ENCODE peak calls at places on chromosomes 2 and 18, in ten cellular contexts. W is transverse colon, G is spleen, T is HL-60, Q is GM12878, K is SK-N-SH, B is breast epithelium, U is suprapubic skin, R is SK-N-MC, X is sigmoid colon. F is an unnamed sample.

GRCh38 chr2:7620255-7620654 is 703.0 kb downstream of the RNF144A start:
- DNase-seq in W (no peak), G (no peak), T (no peak), Q (no peak), K (no peak), B (no peak), U (no peak), R (no peak), X (no peak), F (no peak)

GRCh38 chr2:113068706-113069485 is 1.1 kb downstream of the IL1F10 start:
- DNase-seq in W (no peak), G (no peak), T (no peak), Q (no peak), K (no peak), B (no peak), U (no peak), R (no peak), X (no peak), F (no peak)

GRCh38 chr2:219112070-219112421 is 48.6 kb downstream of the NHEJ1 start:
- DNase-seq in W (no peak), G (no peak), T (no peak), Q (no peak), K (no peak), B (no peak), U (no peak), R (no peak), X (no peak), F (no peak)

GRCh38 chr2:27095745-27096651 is 9.4 kb downstream of the KHK start:
- DNase-seq in W (peak; percentile 55), G (peak; percentile 86), T (peak; percentile 68), Q (no peak), K (peak; percentile 91), B (no peak), U (no peak), R (no peak), X (no peak), F (peak; percentile 63)

GRCh38 chr18:56565596-56566355 is 72.6 kb downstream of the TXNL1 start:
- DNase-seq in W (no peak), G (no peak), T (peak; percentile 0), Q (no peak), K (peak; percentile 27), B (no peak), U (no peak), R (peak; percentile 78), X (no peak), F (no peak)

GRCh38 chr2:3349211-3349693 is 28.4 kb downstream of the EIPR1 start:
- DNase-seq in W (no peak), G (no peak), T (no peak), Q (no peak), K (no peak), B (peak; percentile 24), U (peak; percentile 67), R (no peak), X (no peak), F (no peak)

GRCh38 chr2:26756337-26756736 is 7.7 kb upstream of the SLC35F6 start:
- DNase-seq in W (no peak), G (no peak), T (no peak), Q (no peak), K (no peak), B (no peak), U (no peak), R (no peak), X (no peak), F (no peak)

GRCh38 chr18:62607302-62607701 is 84.5 kb downstream of the ZCCHC2 start:
- DNase-seq in W (no peak), G (no peak), T (no peak), Q (no peak), K (no peak), B (no peak), U (peak; percentile 64), R (no peak), X (no peak), F (no peak)

GRCh38 chr2:188975497-188976102 is 1.4 kb downstream of the COL3A1 start:
- DNase-seq in W (peak; percentile 21), G (no peak), T (no peak), Q (no peak), K (no peak), B (no peak), U (no peak), R (no peak), X (peak; percentile 86), F (no peak)

GRCh38 chr18:52953435-52953834 is 613.4 kb downstream of the DCC start:
- DNase-seq in W (no peak), G (no peak), T (no peak), Q (no peak), K (no peak), B (no peak), U (no peak), R (no peak), X (no peak), F (no peak)

GRCh38 chr2:64859208-64860161 is 129.7 kb upstream of the SLC1A4 start:
- DNase-seq in W (peak; percentile 94), G (peak; percentile 91), T (peak; percentile 85), Q (no peak), K (peak; percentile 35), B (peak; percentile 87), U (peak; percentile 96), R (peak; percentile 53), X (peak; percentile 97), F (peak; percentile 94)

GRCh38 chr2:207546822-207547221 is 17.1 kb downstream of the CREB1 start:
- DNase-seq in W (no peak), G (no peak), T (no peak), Q (no peak), K (no peak), B (no peak), U (no peak), R (no peak), X (no peak), F (no peak)

GRCh38 chr18:47953471-47953931 is 23.0 kb upstream of the SMAD2 start:
- DNase-seq in W (peak; percentile 17), G (no peak), T (peak; percentile 98), Q (no peak), K (no peak), B (peak; percentile 32), U (no peak), R (no peak), X (no peak), F (no peak)

GRCh38 chr2:42835577-42836371 is 43.4 kb upstream of the HAAO start:
- DNase-seq in W (peak; percentile 38), G (no peak), T (peak; percentile 70), Q (no peak), K (no peak), B (peak; percentile 76), U (peak; percentile 81), R (no peak), X (peak; percentile 92), F (peak; percentile 52)

DNA sequence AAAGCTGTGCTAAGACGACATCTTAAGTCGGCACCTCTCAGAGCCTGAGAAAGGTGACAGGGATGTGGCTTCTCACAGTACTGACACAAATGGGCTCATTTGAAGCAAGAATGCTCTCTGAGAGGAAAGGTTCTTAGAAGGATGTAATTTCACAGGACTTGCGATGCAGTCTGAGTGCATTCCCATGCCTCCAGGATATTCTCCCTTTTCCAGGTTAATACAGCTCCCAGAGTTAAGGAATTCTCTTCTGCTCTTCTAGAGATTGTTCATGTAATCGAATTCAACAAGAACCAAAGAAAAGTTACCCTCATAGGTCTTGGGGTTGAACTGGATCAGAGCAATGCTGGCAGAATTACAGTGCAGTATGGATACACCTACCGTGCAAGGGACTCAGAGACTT is 131.0 kb downstream of the GALR1 start:
- DNase-seq in W (no peak), G (no peak), T (no peak), Q (no peak), K (no peak), B (no peak), U (no peak), R (no peak), X (no peak), F (no peak)
- TF ChIP-seq POLR2AphosphoS5 in W (no peak), G (no peak), T (no peak), Q (no peak), K (no peak), B (no peak), U (no peak), R (no peak), X (no peak), F (no peak)

GRCh38 chr2:70716131-70716766 is 51.8 kb downstream of the ADD2 start:
- DNase-seq in W (no peak), G (no peak), T (no peak), Q (no peak), K (no peak), B (no peak), U (peak; percentile 67), R (no peak), X (peak; percentile 50), F (no peak)
- TF ChIP-seq POLR2AphosphoS5 in W (no peak), G (no peak), T (no peak), Q (no peak), K (no peak), B (no peak), U (no peak), R (no peak), X (no peak), F (no peak)

DNA sequence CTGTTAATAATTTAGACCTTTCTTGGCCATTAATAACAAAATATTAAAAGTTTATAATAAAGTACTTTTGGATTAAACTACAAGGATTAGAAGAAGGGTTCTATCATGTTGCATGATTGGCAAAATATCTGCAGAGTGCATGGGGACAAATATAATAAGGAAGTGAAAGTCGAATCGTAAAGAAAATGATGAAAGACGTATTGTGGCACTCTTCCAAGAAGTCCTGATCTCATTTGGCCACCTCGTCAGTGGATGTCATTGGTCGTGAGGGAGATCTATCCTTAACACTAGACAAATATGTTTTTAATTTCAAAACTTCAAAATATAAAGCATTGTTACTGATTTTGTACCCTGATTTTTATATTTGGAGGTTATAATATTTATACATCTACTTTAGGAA is 197.7 kb upstream of the STON1 start:
- DNase-seq in W (no peak), G (no peak), T (peak; percentile 65), Q (no peak), K (no peak), B (no peak), U (no peak), R (no peak), X (no peak), F (no peak)
- TF ChIP-seq POLR2AphosphoS5 in W (no peak), G (peak; percentile 58), T (no peak), Q (no peak), K (no peak), B (no peak), U (no peak), R (no peak), X (no peak), F (no peak)

GRCh38 chr2:30981101-30981500 is 157.1 kb downstream of the GALNT14 start:
- DNase-seq in W (no peak), G (no peak), T (no peak), Q (no peak), K (no peak), B (no peak), U (no peak), R (no peak), X (no peak), F (no peak)

GRCh38 chr2:30981519-30981918 is 156.7 kb downstream of the GALNT14 start:
- DNase-seq in W (no peak), G (no peak), T (no peak), Q (no peak), K (no peak), B (peak; percentile 20), U (no peak), R (no peak), X (no peak), F (no peak)

GRCh38 chr2:30978044-30978443 is 160.2 kb downstream of the GALNT14 start:
- DNase-seq in W (no peak), G (no peak), T (peak; percentile 70), Q (no peak), K (no peak), B (no peak), U (no peak), R (no peak), X (no peak), F (no peak)

GRCh38 chr2:30978854-30979253 is 159.4 kb downstream of the GALNT14 start:
- DNase-seq in W (no peak), G (no peak), T (no peak), Q (no peak), K (no peak), B (no peak), U (no peak), R (no peak), X (no peak), F (no peak)

GRCh38 chr2:30979822-30980245 is 158.4 kb downstream of the GALNT14 start:
- DNase-seq in W (no peak), G (no peak), T (no peak), Q (no peak), K (peak; percentile 55), B (peak; percentile 43), U (no peak), R (no peak), X (peak; percentile 71), F (no peak)
- TF ChIP-seq POLR2AphosphoS5 in W (no peak), G (no peak), T (no peak), Q (no peak), K (no peak), B (no peak), U (no peak), R (no peak), X (peak; percentile 33), F (no peak)

F was measured in upper lobe of left lung.